ENCODE peak calls at places on chromosome 12, in six cellular contexts. R is GM06990, O is NCI-H774, C is epithelial cell of proximal tubule, Q is tibial nerve, I is NCI-H1105. G is an unnamed sample.

GRCh38 chr12:46071769-46072624 is 81.6 kb upstream of the SCAF11 start:
- DNase-seq in I (peak), R (peak), C (peak), Q (no peak), O (peak), G (peak)

GRCh38 chr12:56161677-56162351 is 3.7 kb downstream of the MYL6 start:
- DNase-seq in C (no peak), I (no peak), R (no peak), O (no peak), Q (no peak), G (no peak)

GRCh38 chr12:50224026-50224692 is 57.0 kb upstream of the CERS5 start:
- DNase-seq in Q (no peak), O (peak), C (no peak), I (no peak), R (peak), G (peak)

GRCh38 chr12:67698711-67699603 is 50.4 kb downstream of the DYRK2 start:
- DNase-seq in R (peak), I (no peak), C (no peak), O (no peak), Q (no peak), G (no peak)

GRCh38 chr12:108921946-108922345 is 42.1 kb downstream of the DAO start:
- DNase-seq in R (no peak), Q (no peak), O (no peak), C (no peak), I (no peak), G (no peak)

GRCh38 chr12:25943940-25944339 is 14.5 kb upstream of the RASSF8 start:
- DNase-seq in R (no peak), Q (no peak), O (no peak), I (no peak), C (no peak), G (no peak)

GRCh38 chr12:104134882-104135281 is 3.1 kb downstream of the NFYB start:
- DNase-seq in O (no peak), C (no peak), Q (no peak), I (no peak), R (no peak), G (no peak)

GRCh38 chr12:24499151-24500146 is 449.5 kb downstream of the BCAT1 start:
- DNase-seq in I (no peak), Q (no peak), R (no peak), C (no peak), O (no peak), G (no peak)

GRCh38 chr12:117080707-117081141 is 18.5 kb downstream of the TESC start:
- DNase-seq in I (no peak), Q (no peak), O (no peak), C (no peak), R (no peak), G (no peak)

GRCh38 chr12:88993655-88994054 is 358.6 kb downstream of the DUSP6 start:
- DNase-seq in O (peak), C (peak), I (peak), Q (no peak), R (no peak), G (peak)

GRCh38 chr12:3436496-3437060 is 54.4 kb upstream of the PRMT8 start:
- DNase-seq in Q (no peak), O (peak), I (no peak), R (no peak), C (no peak), G (no peak)

GRCh38 chr12:132270516-132270915 is 58.9 kb downstream of the GALNT9 start:
- DNase-seq in C (no peak), R (no peak), I (no peak), Q (no peak), O (no peak), G (no peak)

GRCh38 chr12:1488908-1489381 is 105.4 kb downstream of the FBXL14 start:
- DNase-seq in C (no peak), Q (no peak), O (no peak), R (no peak), I (no peak), G (peak)

GRCh38 chr12:66587912-66588311 is 91.0 kb downstream of the GRIP1 start:
- DNase-seq in R (peak), C (no peak), O (no peak), Q (no peak), I (no peak), G (no peak)

GRCh38 chr12:41045509-41045908 is 142.6 kb upstream of the PDZRN4 start:
- DNase-seq in I (no peak), R (no peak), O (no peak), C (no peak), Q (no peak), G (no peak)

GRCh38 chr12:68871899-68872298 is 61.1 kb downstream of the CPM start:
- DNase-seq in I (no peak), R (no peak), C (no peak), O (no peak), Q (no peak), G (peak)

GRCh38 chr12:19992311-19992710 is 376.0 kb upstream of the PDE3A start:
- DNase-seq in O (no peak), C (no peak), Q (no peak), I (no peak), R (no peak), G (no peak)

GRCh38 chr12:25469368-25469767 is 83.7 kb downstream of the LMNTD1 start:
- DNase-seq in R (no peak), C (no peak), I (no peak), O (no peak), Q (no peak), G (no peak)

GRCh38 chr12:107404981-107405380 is 280.6 kb upstream of the PWP1 start:
- DNase-seq in I (peak), C (no peak), Q (no peak), O (peak), R (no peak), G (peak)

GRCh38 chr12:24198070-24198469 is 248.6 kb upstream of the SOX5 start:
- DNase-seq in C (peak), O (no peak), R (no peak), I (no peak), Q (no peak), G (no peak)

GRCh38 chr12:6205144-6205539 is 4.9 kb downstream of the CD9 start:
- DNase-seq in R (no peak), I (no peak), Q (no peak), C (no peak), O (no peak), G (peak)

GRCh38 chr12:80598004-80598606 is 109.3 kb upstream of the MYF6 start:
- DNase-seq in O (no peak), R (no peak), I (no peak), Q (no peak), C (no peak), G (peak)

GRCh38 chr12:6268484-6269157 is 41.9 kb upstream of the PLEKHG6 start:
- DNase-seq in C (no peak), O (no peak), I (no peak), Q (no peak), R (no peak), G (no peak)

GRCh38 chr12:67758119-67758873 is 109.8 kb downstream of the DYRK2 start:
- DNase-seq in C (no peak), Q (no peak), O (no peak), I (no peak), R (peak), G (no peak)

GRCh38 chr12:120249266-120249874 is 16.2 kb downstream of the PXN start:
- DNase-seq in C (no peak), I (no peak), R (no peak), Q (no peak), O (no peak), G (peak)

GRCh38 chr12:1566449-1567135 is 27.8 kb downstream of the FBXL14 start:
- DNase-seq in I (no peak), O (no peak), R (no peak), C (no peak), Q (no peak), G (no peak)

GRCh38 chr12:76010732-76011458 is 20.7 kb downstream of the PHLDA1 start:
- DNase-seq in C (no peak), Q (no peak), O (no peak), R (no peak), I (no peak), G (peak)

GRCh38 chr12:47776471-47777143 is 3.6 kb downstream of the SLC48A1 start:
- DNase-seq in O (no peak), C (no peak), Q (no peak), R (no peak), I (no peak), G (no peak)

GRCh38 chr12:6076340-6076739 is 48.1 kb downstream of the VWF start:
- DNase-seq in Q (no peak), I (no peak), C (no peak), O (no peak), R (no peak), G (no peak)

GRCh38 chr12:45299132-45299692 is 83.3 kb downstream of the ANO6 start:
- DNase-seq in R (no peak), I (no peak), O (peak), C (no peak), Q (no peak), G (peak)

GRCh38 chr12:45170456-45171042 is 45.3 kb upstream of the ANO6 start:
- DNase-seq in C (peak), I (peak), Q (peak), O (peak), R (no peak), G (peak)

GRCh38 chr12:29599397-29599796 is 101.9 kb upstream of the OVCH1 start:
- DNase-seq in I (no peak), O (no peak), Q (no peak), R (no peak), C (no peak), G (no peak)

GRCh38 chr12:91991397-91992187 is 154.1 kb downstream of the BTG1 start:
- DNase-seq in Q (no peak), I (no peak), O (no peak), R (peak), C (no peak), G (peak)

GRCh38 chr12:132698336-132698735 is 10.9 kb downstream of the PXMP2 start:
- DNase-seq in O (no peak), R (no peak), I (no peak), C (no peak), Q (no peak), G (no peak)

GRCh38 chr12:66280573-66280972 is 21.7 kb upstream of the HELB start:
- DNase-seq in Q (no peak), R (no peak), O (no peak), I (no peak), C (no peak), G (no peak)

GRCh38 chr12:109488051-109488665 is 10.7 kb downstream of the UBE3B start:
- DNase-seq in R (no peak), C (no peak), I (no peak), O (no peak), Q (no peak), G (no peak)

GRCh38 chr12:53737951-53738833 is 10.9 kb upstream of the CALCOCO1 start:
- DNase-seq in Q (no peak), O (no peak), R (no peak), C (no peak), I (no peak), G (no peak)